ENCODE peak calls at places on chromosomes 4 and X, in ten cellular contexts. E is dorsolateral prefrontal cortex, J is lung, K is foreskin fibroblast, B is stomach, L is IMR-90, W is lower lobe of right lung, Y is colonic mucosa, V is suprapubic skin, P is left ventricle myocardium inferior. D is an unnamed sample.

GRCh38 chr4:143294310-143294709 is 42.4 kb upstream of the GAB1 start:
- DNase-seq in E (no peak), V (peak; percentile 67), P (peak; percentile 85), Y (peak; percentile 78), J (peak; percentile 65), B (peak; percentile 84), K (no peak), L (peak; percentile 11), W (peak; percentile 58), D (peak; percentile 42)

GRCh38 chrX:120549483-120550452 is 11.0 kb downstream of the CUL4B start:
- DNase-seq in Y (no peak), V (no peak), K (peak; percentile 83), E (no peak), L (peak; percentile 94), B (no peak), J (no peak), W (no peak), P (no peak), D (peak; percentile 74)

GRCh38 chr4:182745268-182745667 is 171.9 kb downstream of the DCTD start:
- DNase-seq in P (no peak), B (no peak), W (no peak), Y (no peak), J (no peak), K (no peak), V (no peak), E (no peak), L (no peak), D (no peak)

GRCh38 chr4:123127865-123128264 is 205.5 kb upstream of the NUDT6 start:
- DNase-seq in K (no peak), B (no peak), V (no peak), J (no peak), Y (no peak), W (no peak), P (no peak), E (no peak), L (no peak), D (no peak)

GRCh38 chrX:47384502-47384901 is 14.1 kb downstream of the ZNF157 start:
- DNase-seq in Y (peak; percentile 81), E (peak; percentile 66), J (peak; percentile 61), B (peak; percentile 76), K (peak; percentile 29), L (peak; percentile 57), P (peak; percentile 18), W (peak; percentile 45), V (peak; percentile 64), D (peak; percentile 38)

GRCh38 chr4:138910914-138911336 is 104.7 kb upstream of the NOCT start:
- DNase-seq in L (peak; percentile 86), J (peak; percentile 78), E (peak; percentile 90), V (peak; percentile 89), B (peak; percentile 72), Y (peak; percentile 74), P (peak; percentile 80), K (peak; percentile 13), W (peak; percentile 76), D (peak; percentile 70)

GRCh38 chr4:185535818-185536729 is 767 bp upstream of the PDLIM3 start:
- DNase-seq in B (no peak), Y (no peak), P (peak; percentile 47), K (no peak), E (peak; percentile 40), L (no peak), V (no peak), J (no peak), W (no peak), D (no peak)

GRCh38 chr4:139735381-139736256 is 70.0 kb downstream of the MGST2 start:
- DNase-seq in B (no peak), K (no peak), J (no peak), Y (no peak), L (no peak), P (peak; percentile 35), W (peak; percentile 64), V (peak; percentile 76), E (no peak), D (no peak)

GRCh38 chr4:111579767-111580166 is 565.5 kb upstream of the FAM241A start:
- DNase-seq in L (no peak), P (no peak), B (no peak), W (no peak), E (no peak), K (no peak), J (no peak), V (no peak), Y (no peak), D (no peak)
- H3K4me3 ChIP-seq in L (no peak overlapping the region), P (no peak overlapping the region), B (no peak overlapping the region), W (no peak overlapping the region), E (no peak overlapping the region), K (no peak overlapping the region), J (no peak overlapping the region), V (no peak overlapping the region), Y (no peak overlapping the region), D (no peak overlapping the region)

DNA sequence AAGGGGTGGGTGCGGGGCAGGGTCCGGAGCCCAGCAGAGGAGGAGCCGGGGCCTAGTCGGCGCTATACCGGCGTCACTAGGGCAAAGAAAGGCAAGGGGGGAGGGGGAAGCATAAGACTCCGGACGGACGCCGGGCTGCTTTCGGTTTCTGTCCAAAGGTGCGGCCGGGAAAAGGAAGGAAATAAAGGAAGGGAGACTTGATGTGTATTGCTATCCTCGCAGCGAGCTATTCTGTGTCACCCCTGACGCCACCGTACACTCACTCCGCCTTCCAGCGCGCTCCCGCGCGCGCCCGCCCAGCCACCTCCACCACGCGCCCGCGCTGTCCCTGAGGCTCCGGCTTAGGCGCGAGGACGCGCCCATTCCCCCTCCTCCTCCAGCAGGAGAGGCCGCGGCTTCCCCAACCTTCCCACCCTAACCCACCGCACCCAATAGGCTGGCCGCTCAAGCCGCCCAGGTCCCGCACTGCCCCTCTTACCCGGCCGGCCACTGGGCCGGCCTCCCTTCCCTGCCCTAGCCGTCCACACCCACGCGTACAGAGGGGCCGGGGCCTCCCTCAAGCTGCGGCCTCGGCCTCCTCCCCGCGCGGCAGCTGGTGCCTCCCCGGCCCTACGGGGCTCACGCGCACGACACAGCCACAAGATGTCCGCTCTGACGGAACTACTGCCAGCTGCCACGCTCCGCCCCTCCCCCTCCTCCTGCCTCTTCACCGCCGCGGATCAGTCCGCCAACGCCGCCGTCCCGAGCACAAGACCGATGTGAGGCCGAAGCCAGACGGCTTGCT is at the start of gene UBE2D3:
- DNase-seq in K (peak; percentile 96), L (peak; percentile 97), B (peak; percentile 95), P (peak; percentile 94), Y (peak; percentile 90), V (peak; percentile 98), J (peak; percentile 92), W (peak; percentile 96), E (peak; percentile 83), D (peak; percentile 91)
- TF ChIP-seq CTCF in K (no peak), L (peak; percentile 14), B (no peak), P (peak; percentile 16), Y (no peak), V (no peak), J (no peak), W (peak; percentile 14), E (no peak), D (no peak)

DNA sequence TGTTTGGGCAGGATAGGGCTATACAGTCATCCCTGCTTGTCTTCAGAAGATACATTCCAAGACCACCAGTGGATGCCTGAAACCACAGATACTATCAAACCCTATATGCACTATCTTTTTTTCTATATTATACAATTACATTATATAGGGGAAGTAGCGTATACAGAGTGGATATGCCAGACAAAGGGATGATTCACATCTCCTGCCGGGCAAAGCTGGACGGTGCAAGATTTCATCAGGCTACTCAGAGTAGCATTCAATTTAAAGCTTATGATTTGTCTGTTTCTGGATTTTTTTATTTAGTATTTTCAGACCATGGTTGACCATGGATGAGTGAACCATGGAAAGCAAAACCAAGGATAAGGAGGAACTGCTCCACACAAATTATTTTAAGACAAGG is 7.0 kb upstream of the AMTN start:
- DNase-seq in L (no peak), K (no peak), W (no peak), E (no peak), V (no peak), B (no peak), P (no peak), J (no peak), Y (no peak), D (no peak)
- H3K4me3 ChIP-seq in L (no peak overlapping the region), K (no peak overlapping the region), W (no peak overlapping the region), E (no peak overlapping the region), V (no peak overlapping the region), B (no peak overlapping the region), P (no peak overlapping the region), J (no peak overlapping the region), Y (no peak overlapping the region), D (no peak overlapping the region)

DNA sequence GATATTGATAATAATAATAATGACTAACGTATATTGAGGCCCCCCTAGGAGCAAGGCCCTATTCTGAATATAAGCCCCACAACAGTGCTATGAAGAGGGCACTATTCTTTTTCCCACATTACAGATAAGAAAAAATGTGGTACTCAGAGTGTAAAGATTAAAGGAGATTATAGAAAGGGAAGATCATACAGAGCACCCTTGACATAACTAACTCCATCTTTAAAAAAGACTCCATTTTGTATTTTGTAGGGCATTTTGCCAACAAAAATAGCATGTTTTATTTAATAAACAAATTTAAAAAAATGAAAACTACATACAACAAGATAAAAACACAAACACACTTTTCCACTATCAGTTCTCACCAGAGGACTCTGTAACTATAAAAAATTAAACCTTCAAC is 42.1 kb downstream of the GUCY1A1 start:
- DNase-seq in B (no peak), V (no peak), K (no peak), Y (no peak), L (no peak), W (no peak), P (no peak), J (no peak), E (no peak), D (no peak)
- TF ChIP-seq CTCF in B (no peak), V (no peak), K (no peak), Y (no peak), L (no peak), W (no peak), P (no peak), J (no peak), E (no peak), D (no peak)

GRCh38 chrX:37684426-37684825 is 1.2 kb upstream of the XK start:
- DNase-seq in W (no peak), V (no peak), Y (no peak), J (no peak), P (no peak), L (no peak), B (no peak), E (no peak), K (no peak), D (no peak)

GRCh38 chrX:37684918-37685317 is 673 bp upstream of the XK start:
- DNase-seq in Y (no peak), B (no peak), P (no peak), W (no peak), J (no peak), V (no peak), L (no peak), K (no peak), E (no peak), D (no peak)

GRCh38 chrX:37686348-37686736 is 751 bp downstream of the XK start:
- DNase-seq in E (no peak), K (no peak), W (no peak), B (no peak), J (no peak), Y (no peak), V (no peak), P (no peak), L (no peak), D (no peak)

GRCh38 chrX:37685452-37686347 is at the start of gene XK:
- DNase-seq in E (peak; percentile 32), K (no peak), Y (peak; percentile 63), P (peak; percentile 33), W (peak; percentile 71), L (no peak), V (no peak), B (peak; percentile 65), J (peak; percentile 44), D (no peak)

DNA sequence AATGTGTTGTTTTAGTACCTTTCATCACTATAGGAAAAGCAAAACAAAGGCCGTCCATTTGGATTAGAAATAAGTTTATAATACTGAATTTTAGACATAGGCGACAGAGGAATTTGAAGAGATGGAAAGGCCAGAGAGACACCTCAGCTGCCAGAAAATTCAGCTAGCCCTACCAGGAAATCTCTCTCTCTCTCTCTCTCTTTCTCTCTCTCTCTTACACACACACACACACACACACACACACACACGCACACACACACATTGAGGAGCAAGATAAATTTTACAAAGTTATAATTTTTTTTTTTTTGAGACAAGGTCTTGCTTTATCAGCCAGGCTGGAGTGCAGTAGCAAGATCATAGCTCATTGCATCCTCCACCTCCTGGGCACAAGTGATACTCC is 1.4 kb downstream of the XK start:
- DNase-seq in B (no peak), L (no peak), J (no peak), Y (no peak), P (no peak), K (no peak), W (no peak), E (no peak), V (no peak), D (no peak)
- H3K4me3 ChIP-seq in B (no peak overlapping the region), L (no peak overlapping the region), J (no peak overlapping the region), Y (no peak overlapping the region), P (peak overlapping the region; percentile 66), K (no peak overlapping the region), W (no peak overlapping the region), E (peak overlapping the region; percentile 67), V (no peak overlapping the region), D (no peak overlapping the region)

D was measured in astrocyte of the cerebellum.